ENCODE peak calls at places on chromosomes 3 and 15, in four cellular contexts. One of them, this sample, is unnamed. For H3K4me1, the result is how much of the 10 kb centered on the place peaks cover.

GRCh38 chr3:112773864-112774263 is 72.8 kb downstream of the CD200R1L start:
- DNase-seq in neuronal stem cell: no peak
- DNase-seq in H9: no peak
- DNase-seq in mesenchymal stem cell: no peak
- DNase-seq in this sample: no peak

GRCh38 chr15:88023956-88024355 is 232.6 kb downstream of the NTRK3 start:
- DNase-seq in neuronal stem cell: peak
- DNase-seq in H9: no peak
- DNase-seq in mesenchymal stem cell: no peak
- DNase-seq in this sample: no peak

GRCh38 chr15:59997070-59997701 is 6.9 kb upstream of the FOXB1 start:
- DNase-seq in neuronal stem cell: peak
- DNase-seq in H9: peak
- DNase-seq in mesenchymal stem cell: no peak
- DNase-seq in this sample: peak

GRCh38 chr3:16828815-16829214 is 55.9 kb upstream of the PLCL2 start:
- DNase-seq in neuronal stem cell: no peak
- DNase-seq in H9: peak
- DNase-seq in mesenchymal stem cell: peak
- DNase-seq in this sample: peak

GRCh38 chr3:157514371-157514919 is 11.2 kb upstream of the VEPH1 start:
- DNase-seq in neuronal stem cell: no peak
- DNase-seq in H9: no peak
- DNase-seq in mesenchymal stem cell: no peak
- DNase-seq in this sample: peak

GRCh38 chr3:43455233-43455632 is 166.6 kb downstream of the ANO10 start:
- DNase-seq in neuronal stem cell: no peak
- DNase-seq in H9: no peak
- DNase-seq in mesenchymal stem cell: peak
- DNase-seq in this sample: peak

GRCh38 chr15:64549860-64550259 is 89.5 kb downstream of the ZNF609 start:
- DNase-seq in neuronal stem cell: no peak
- DNase-seq in H9: no peak
- DNase-seq in mesenchymal stem cell: no peak
- DNase-seq in this sample: no peak

GRCh38 chr3:5972586-5972985 is 785.1 kb downstream of the EDEM1 start:
- DNase-seq in neuronal stem cell: no peak
- DNase-seq in H9: no peak
- DNase-seq in mesenchymal stem cell: no peak
- DNase-seq in this sample: no peak

GRCh38 chr3:52816654-52817053 is 13.8 kb downstream of the ITIH4 start:
- DNase-seq in neuronal stem cell: no peak
- DNase-seq in H9: no peak
- DNase-seq in mesenchymal stem cell: no peak
- DNase-seq in this sample: peak

GRCh38 chr3:125129512-125129962 is 73.7 kb upstream of the HEG1 start:
- DNase-seq in neuronal stem cell: no peak
- DNase-seq in H9: no peak
- DNase-seq in mesenchymal stem cell: peak
- DNase-seq in this sample: peak

GRCh38 chr3:15521573-15521965 is at the start of gene COLQ:
- DNase-seq in neuronal stem cell: no peak
- DNase-seq in H9: peak
- DNase-seq in mesenchymal stem cell: peak
- DNase-seq in this sample: no peak

GRCh38 chr3:149648525-149648924 is 9.3 kb downstream of the WWTR1 start:
- DNase-seq in neuronal stem cell: no peak
- DNase-seq in H9: no peak
- DNase-seq in mesenchymal stem cell: no peak
- DNase-seq in this sample: no peak

GRCh38 chr15:37181339-37181738 is 81.0 kb upstream of the MEIS2 start:
- DNase-seq in neuronal stem cell: no peak
- DNase-seq in H9: no peak
- DNase-seq in mesenchymal stem cell: no peak
- DNase-seq in this sample: no peak

GRCh38 chr3:52197842-52198625 is at the start of gene ALAS1:
- DNase-seq in neuronal stem cell: peak
- DNase-seq in H9: peak
- DNase-seq in mesenchymal stem cell: peak
- DNase-seq in this sample: peak

GRCh38 chr3:196942915-196943277 is 568 bp upstream of the NCBP2 start:
- DNase-seq in neuronal stem cell: no peak
- DNase-seq in H9: no peak
- DNase-seq in mesenchymal stem cell: peak
- DNase-seq in this sample: no peak

GRCh38 chr3:187943677-187944390 is 198.6 kb upstream of the BCL6 start:
- DNase-seq in neuronal stem cell: no peak
- DNase-seq in H9: no peak
- DNase-seq in mesenchymal stem cell: no peak
- DNase-seq in this sample: no peak

GRCh38 chr3:65595997-65596300 is 442.8 kb downstream of the MAGI1 start:
- DNase-seq in neuronal stem cell: no peak
- DNase-seq in H9: no peak
- DNase-seq in mesenchymal stem cell: no peak
- DNase-seq in this sample: no peak

GRCh38 chr3:12507871-12508281 is 23.6 kb downstream of the TSEN2 start:
- DNase-seq in neuronal stem cell: no peak
- DNase-seq in H9: no peak
- DNase-seq in mesenchymal stem cell: peak
- DNase-seq in this sample: no peak

GRCh38 chr15:41559489-41560177 is 621 bp downstream of the TYRO3 start:
- DNase-seq in neuronal stem cell: peak
- DNase-seq in H9: peak
- DNase-seq in mesenchymal stem cell: peak
- DNase-seq in this sample: no peak

GRCh38 chr3:194245975-194246561 is 105.1 kb downstream of the CPN2 start:
- DNase-seq in neuronal stem cell: no peak
- DNase-seq in H9: peak
- DNase-seq in mesenchymal stem cell: no peak
- DNase-seq in this sample: no peak

GRCh38 chr3:5220193-5220592 is 32.7 kb downstream of the EDEM1 start:
- DNase-seq in neuronal stem cell: no peak
- DNase-seq in H9: no peak
- DNase-seq in mesenchymal stem cell: no peak
- DNase-seq in this sample: no peak

GRCh38 chr3:72641072-72641471 is 207.2 kb downstream of the SHQ1 start:
- DNase-seq in neuronal stem cell: no peak
- DNase-seq in H9: no peak
- DNase-seq in mesenchymal stem cell: no peak
- DNase-seq in this sample: no peak

GRCh38 chr15:66855039-66855438 is 153.0 kb downstream of the SMAD6 start:
- DNase-seq in neuronal stem cell: no peak
- DNase-seq in H9: no peak
- DNase-seq in mesenchymal stem cell: no peak
- DNase-seq in this sample: no peak

GRCh38 chr15:38860253-38860652 is 295.6 kb upstream of the RASGRP1 start:
- DNase-seq in neuronal stem cell: no peak
- DNase-seq in H9: no peak
- DNase-seq in mesenchymal stem cell: no peak
- DNase-seq in this sample: no peak

GRCh38 chr3:66041116-66041515 is 2.4 kb upstream of the MAGI1 start:
- DNase-seq in neuronal stem cell: no peak
- DNase-seq in H9: no peak
- DNase-seq in mesenchymal stem cell: peak
- DNase-seq in this sample: no peak

GRCh38 chr3:157472648-157473047 is 30.6 kb downstream of the VEPH1 start:
- DNase-seq in neuronal stem cell: no peak
- DNase-seq in H9: no peak
- DNase-seq in mesenchymal stem cell: no peak
- DNase-seq in this sample: no peak

GRCh38 chr15:75844629-75845390 is 1.6 kb downstream of the UBE2Q2 start:
- DNase-seq in neuronal stem cell: no peak
- DNase-seq in H9: no peak
- DNase-seq in mesenchymal stem cell: no peak
- DNase-seq in this sample: no peak

GRCh38 chr3:5226783-5227182 is 39.3 kb downstream of the EDEM1 start:
- DNase-seq in neuronal stem cell: no peak
- DNase-seq in H9: no peak
- DNase-seq in mesenchymal stem cell: peak
- DNase-seq in this sample: peak

GRCh38 chr3:42906085-42906904 is at the start of gene ZNF662:
- DNase-seq in neuronal stem cell: no peak
- DNase-seq in H9: peak
- DNase-seq in mesenchymal stem cell: no peak
- DNase-seq in this sample: peak

GRCh38 chr3:195080571-195081141 is 190.3 kb downstream of the XXYLT1 start:
- DNase-seq in neuronal stem cell: no peak
- DNase-seq in H9: no peak
- DNase-seq in mesenchymal stem cell: no peak
- DNase-seq in this sample: no peak

GRCh38 chr15:93619597-93619996 is 530.6 kb upstream of the RGMA start:
- DNase-seq in neuronal stem cell: no peak
- DNase-seq in H9: no peak
- DNase-seq in mesenchymal stem cell: no peak
- DNase-seq in this sample: no peak

GRCh38 chr3:33915796-33916589 is 117.6 kb downstream of the PDCD6IP start:
- DNase-seq in neuronal stem cell: no peak
- DNase-seq in H9: no peak
- DNase-seq in mesenchymal stem cell: peak
- DNase-seq in this sample: peak

DNA sequence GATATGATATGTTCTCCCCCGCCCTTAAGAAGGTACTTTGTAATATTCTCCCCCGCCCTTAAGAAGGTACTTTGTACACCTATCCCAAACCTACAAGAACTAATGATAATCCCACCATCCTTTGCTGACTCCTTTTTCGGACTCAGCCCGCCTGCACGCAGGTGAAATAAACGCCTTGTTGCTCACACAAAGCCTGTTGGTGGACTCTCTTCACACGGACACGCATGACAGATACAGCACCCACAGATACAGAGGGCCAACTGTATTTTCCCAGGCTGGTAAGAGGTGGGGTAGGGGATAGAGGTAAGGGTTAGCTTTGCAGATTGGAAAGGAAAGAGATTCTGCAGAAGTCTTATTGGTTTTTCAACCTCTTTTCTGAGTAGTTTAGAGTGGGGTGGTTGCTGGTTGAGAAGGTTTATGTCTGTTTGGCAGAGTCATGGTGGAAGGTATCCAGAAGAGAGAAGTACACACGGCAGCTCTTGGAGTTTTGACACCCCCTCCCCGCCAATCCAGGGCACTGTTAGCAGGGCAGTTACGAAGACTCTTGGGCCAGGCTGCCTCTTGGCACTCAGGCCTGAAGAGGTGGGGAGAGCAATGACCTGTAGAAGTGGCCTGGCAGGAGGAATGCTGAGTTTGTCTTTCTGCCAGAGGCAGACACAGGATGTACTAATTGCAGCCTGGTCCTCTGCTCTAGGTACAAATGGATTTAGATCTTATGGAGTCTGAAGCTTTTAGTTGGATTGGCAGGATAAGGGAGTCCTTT is 36.0 kb upstream of the IDH2 start:
- DNase-seq in neuronal stem cell: no peak
- DNase-seq in H9: no peak
- DNase-seq in mesenchymal stem cell: no peak
- DNase-seq in this sample: no peak
- H3K27ac ChIP-seq in neuronal stem cell: no peak
- H3K27ac ChIP-seq in H9: no peak
- H3K27ac ChIP-seq in mesenchymal stem cell: no peak
- H3K27ac ChIP-seq in this sample: no peak

DNA sequence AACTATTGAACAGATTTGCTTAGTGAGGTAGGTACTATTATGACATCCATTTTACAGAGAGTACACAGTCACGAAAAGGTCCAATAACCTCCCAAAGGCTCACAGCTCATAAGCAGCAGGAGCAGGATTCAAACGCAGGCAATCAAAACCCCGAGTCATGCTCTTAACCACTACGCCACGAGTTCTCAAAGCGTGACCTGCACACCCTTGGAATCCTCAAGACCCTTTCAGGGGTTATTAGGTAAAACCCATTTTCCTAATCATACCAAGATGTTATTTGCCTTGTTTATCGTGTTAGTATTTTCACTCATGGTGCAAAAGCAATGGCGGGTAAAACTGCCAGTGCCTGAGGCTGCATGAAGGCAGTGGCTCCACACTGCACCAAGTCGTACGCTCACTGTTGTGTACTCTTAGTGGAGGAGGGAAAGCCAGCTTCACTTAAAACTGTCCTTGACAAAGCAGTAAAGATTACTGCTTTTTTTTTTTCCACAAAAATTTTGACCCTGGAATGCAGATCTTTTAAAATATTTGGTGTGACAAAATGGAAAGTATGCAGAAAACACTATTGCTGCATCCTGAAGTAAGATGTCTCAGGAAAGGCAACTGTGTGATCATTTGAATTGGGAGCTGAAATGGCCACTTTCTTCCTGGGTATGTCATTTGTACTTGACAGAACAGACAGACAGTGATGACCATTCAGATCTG is 96.1 kb downstream of the IGF2BP2 start:
- DNase-seq in neuronal stem cell: no peak
- DNase-seq in H9: no peak
- DNase-seq in mesenchymal stem cell: peak
- DNase-seq in this sample: peak
- H2BK12ac ChIP-seq in neuronal stem cell: no peak
- H2BK12ac ChIP-seq in H9: no peak
- H2BK12ac ChIP-seq in mesenchymal stem cell: no peak
- H2BK12ac ChIP-seq in this sample: no peak

GRCh38 chr3:173635826-173636225 is 238.3 kb downstream of the NLGN1 start:
- DNase-seq in neuronal stem cell: no peak
- DNase-seq in H9: no peak
- DNase-seq in mesenchymal stem cell: no peak
- DNase-seq in this sample: no peak

GRCh38 chr3:173630849-173631248 is 233.3 kb downstream of the NLGN1 start:
- DNase-seq in neuronal stem cell: no peak
- DNase-seq in H9: no peak
- DNase-seq in mesenchymal stem cell: no peak
- DNase-seq in this sample: no peak

DNA sequence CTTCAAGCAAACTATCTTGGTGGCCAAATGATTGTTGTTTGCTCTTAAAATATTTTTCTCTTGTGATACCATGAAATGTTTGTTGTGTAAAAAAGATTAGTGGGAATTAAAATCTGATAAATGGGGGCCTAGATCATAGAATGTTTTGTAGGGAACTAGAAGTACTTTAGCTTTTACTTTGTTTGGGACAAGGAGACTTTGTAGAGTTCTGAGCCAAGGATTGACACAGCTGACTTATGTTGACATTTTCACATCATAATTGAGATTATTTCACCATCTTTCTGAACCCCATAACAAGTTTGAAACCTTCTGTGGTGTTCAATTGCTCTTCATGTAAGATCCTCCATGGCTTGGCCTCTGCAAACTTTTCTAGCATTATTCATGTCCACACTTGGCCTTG is 235.4 kb downstream of the NLGN1 start:
- DNase-seq in neuronal stem cell: no peak
- DNase-seq in H9: no peak
- DNase-seq in mesenchymal stem cell: no peak
- DNase-seq in this sample: no peak
- H3K4me1 ChIP-seq in neuronal stem cell: under half
- H3K4me1 ChIP-seq in H9: under half
- H3K4me1 ChIP-seq in mesenchymal stem cell: under half
- H3K4me1 ChIP-seq in this sample: under half

DNA sequence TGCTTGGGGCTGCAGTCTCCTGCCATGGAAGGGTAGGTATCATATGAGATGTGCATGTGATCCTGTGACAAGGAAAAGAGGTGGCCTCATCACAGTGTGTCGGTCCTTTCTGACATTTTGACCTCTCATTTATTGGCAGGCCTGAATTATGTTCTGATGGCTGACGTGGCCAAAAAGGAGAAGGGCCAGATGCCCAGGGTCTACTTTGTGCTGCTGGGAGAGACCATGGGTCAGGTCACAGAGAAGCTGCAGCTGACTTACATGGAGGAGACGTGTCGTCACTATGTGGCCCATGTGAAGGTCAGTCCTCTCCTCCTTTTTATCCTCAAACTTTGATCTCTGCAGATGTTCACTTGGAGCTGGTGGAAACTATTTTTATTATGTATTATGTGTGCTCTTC is 319.4 kb upstream of the CTDSPL start:
- DNase-seq in neuronal stem cell: no peak
- DNase-seq in H9: no peak
- DNase-seq in mesenchymal stem cell: no peak
- DNase-seq in this sample: no peak
- H3K27ac ChIP-seq in neuronal stem cell: no peak
- H3K27ac ChIP-seq in H9: no peak
- H3K27ac ChIP-seq in mesenchymal stem cell: no peak
- H3K27ac ChIP-seq in this sample: no peak

This sample was measured in trophoblast cell.